ENCODE peak calls at places on chromosomes 11 and 22, in four cellular contexts. T is endothelial cell; G is tibial artery; Z is stimulated activated CD8-positive, alpha-beta memory T cell treated with anti-CD3 and anti-CD28 coated beads, Interleukin-15, amount 100 ng/mL, for 4 hours. B is an unnamed sample.

GRCh38 chr22:19048531-19048930 is 73.7 kb downstream of the DGCR2 start:
- DNase-seq in G (peak; percentile 51), T (no peak), Z (no peak), B (no peak)

GRCh38 chr11:63939351-63939920 is 634 bp downstream of the NAA40 start:
- DNase-seq in G (no peak), Z (no peak), T (peak; percentile 18), B (no peak)

GRCh38 chr22:42742940-42743339 is 22.3 kb upstream of the A4GALT start:
- DNase-seq in G (no peak), Z (no peak), T (no peak), B (no peak)

GRCh38 chr22:30314918-30315317 is 11.8 kb downstream of the TBC1D10A start:
- DNase-seq in Z (no peak), G (no peak), T (no peak), B (no peak)

GRCh38 chr11:67284811-67285540 is 4.1 kb upstream of the ANKRD13D start:
- DNase-seq in Z (no peak), G (no peak), T (no peak), B (no peak)

GRCh38 chr22:21902296-21903087 is 35.0 kb upstream of the MAPK1 start:
- DNase-seq in G (no peak), T (no peak), Z (no peak), B (no peak)

GRCh38 chr11:110529043-110529442 is 99.3 kb downstream of the FDX1 start:
- DNase-seq in G (no peak), Z (no peak), T (no peak), B (no peak)

GRCh38 chr11:119175493-119176077 is 7.1 kb downstream of the NLRX1 start:
- DNase-seq in T (no peak), Z (no peak), G (no peak), B (no peak)

GRCh38 chr22:21703684-21704316 is 31.8 kb downstream of the YPEL1 start:
- DNase-seq in Z (no peak), T (no peak), G (no peak), B (no peak)

GRCh38 chr11:898540-899190 is 11.9 kb downstream of the CHID1 start:
- DNase-seq in T (peak; percentile 30), Z (no peak), G (no peak), B (no peak)

GRCh38 chr11:126561327-126561893 is 205.9 kb downstream of the ST3GAL4 start:
- DNase-seq in G (no peak), T (peak; percentile 74), Z (no peak), B (no peak)

GRCh38 chr11:24457985-24458384 is 38.9 kb upstream of the LUZP2 start:
- DNase-seq in G (no peak), Z (no peak), T (no peak), B (no peak)

GRCh38 chr11:15941206-15941770 is 415.1 kb downstream of the SOX6 start:
- DNase-seq in T (peak; percentile 72), Z (no peak), G (no peak), B (peak; percentile 69)

GRCh38 chr11:77071671-77072605 is 5.2 kb downstream of the CAPN5 start:
- DNase-seq in T (no peak), Z (no peak), G (peak; percentile 59), B (peak; percentile 72)

GRCh38 chr11:63915961-63916836 is 765 bp downstream of the RCOR2 start:
- DNase-seq in G (peak; percentile 79), T (peak; percentile 90), Z (no peak), B (no peak)

GRCh38 chr22:23722724-23723123 is 28.2 kb downstream of the ZNF70 start:
- DNase-seq in T (no peak), G (no peak), Z (no peak), B (no peak)

GRCh38 chr11:134261626-134262488 is 8.5 kb downstream of the ACAD8 start:
- DNase-seq in G (no peak), T (peak; percentile 43), Z (no peak), B (no peak)

GRCh38 chr11:61733120-61733978 is 19.1 kb upstream of the MYRF start:
- DNase-seq in T (peak; percentile 80), Z (peak; percentile 60), G (peak; percentile 91), B (peak; percentile 85)

GRCh38 chr11:114892381-114893197 is 214.3 kb downstream of the NXPE2 start:
- DNase-seq in Z (no peak), G (no peak), T (peak; percentile 20), B (no peak)

GRCh38 chr22:41387341-41387740 is 5.6 kb downstream of the TEF start:
- DNase-seq in Z (no peak), G (no peak), T (no peak), B (no peak)

GRCh38 chr11:118434553-118435232 is 1.6 kb upstream of the KMT2A start:
- DNase-seq in Z (peak; percentile 5), G (peak; percentile 68), T (peak; percentile 50), B (peak; percentile 78)

B was measured in coronary artery.